ENCODE peak calls at places on chromosomes 3 and 15, in nine cellular contexts. T is GM12864, L is HFF-Myc, M is hepatocyte, J is HL-60, W is AG09309, Q is cardiac muscle cell, E is adrenal gland, K is PC-9. N is an unnamed sample.

GRCh38 chr15:98440917-98441316 is 207.4 kb upstream of the IGF1R start:
- DNase-seq in T (no peak), L (no peak), M (no peak), J (no peak), W (no peak), Q (no peak), E (no peak), K (peak), N (no peak)

GRCh38 chr3:149559525-149559924 is 85.0 kb downstream of the TM4SF4 start:
- DNase-seq in T (no peak), L (no peak), M (no peak), J (no peak), W (no peak), Q (no peak), E (no peak), K (no peak), N (no peak)

GRCh38 chr3:139117136-139117675 is 72.5 kb upstream of the PRR23C start:
- DNase-seq in T (no peak), L (no peak), M (no peak), J (no peak), W (peak), Q (no peak), E (no peak), K (no peak), N (peak)

GRCh38 chr15:74438696-74439316 is 5.0 kb upstream of the SEMA7A start:
- DNase-seq in T (peak), L (no peak), M (peak), J (peak), W (peak), Q (peak), E (peak), K (peak), N (peak)

GRCh38 chr15:59388670-59389069 is 16.0 kb upstream of the MYO1E start:
- DNase-seq in T (no peak), L (no peak), M (no peak), J (no peak), W (peak), Q (no peak), E (peak), K (no peak), N (peak)

GRCh38 chr15:37810381-37810780 is 124.1 kb upstream of the TMCO5A start:
- DNase-seq in T (no peak), L (no peak), M (no peak), J (no peak), W (no peak), Q (no peak), E (no peak), K (no peak), N (no peak)

GRCh38 chr15:48975713-48976419 is 12.1 kb upstream of the SHC4 start:
- DNase-seq in T (peak), L (no peak), M (peak), J (peak), W (no peak), Q (peak), E (peak), K (peak), N (peak)

GRCh38 chr3:57261929-57262328 is 30.6 kb downstream of the ASB14 start:
- DNase-seq in T (no peak), L (no peak), M (no peak), J (no peak), W (no peak), Q (no peak), E (no peak), K (no peak), N (no peak)

GRCh38 chr3:195908439-195909293 is at the start of gene TNK2:
- DNase-seq in T (no peak), L (no peak), M (peak), J (no peak), W (no peak), Q (peak), E (no peak), K (peak), N (peak)

GRCh38 chr15:57213783-57214366 is 162.4 kb upstream of the CGNL1 start:
- DNase-seq in T (no peak), L (peak), M (peak), J (peak), W (no peak), Q (peak), E (no peak), K (no peak), N (peak)

GRCh38 chr15:60840703-60841411 is 361.9 kb upstream of the ICE2 start:
- DNase-seq in T (no peak), L (no peak), M (no peak), J (no peak), W (no peak), Q (peak), E (no peak), K (no peak), N (no peak)

GRCh38 chr15:81752149-81752942 is 293.5 kb downstream of the MEX3B start:
- DNase-seq in T (no peak), L (peak), M (peak), J (peak), W (no peak), Q (peak), E (peak), K (no peak), N (peak)

GRCh38 chr3:21055015-21055414 is 696.0 kb downstream of the ZNF385D start:
- DNase-seq in T (no peak), L (peak), M (no peak), J (no peak), W (no peak), Q (no peak), E (no peak), K (no peak), N (peak)

GRCh38 chr15:32774022-32774421 is 56.2 kb downstream of the GREM1 start:
- DNase-seq in T (no peak), L (peak), M (no peak), J (no peak), W (peak), Q (no peak), E (no peak), K (peak), N (peak)

GRCh38 chr3:47476330-47476626 is 537 bp upstream of the SCAP start:
- DNase-seq in T (no peak), L (no peak), M (no peak), J (no peak), W (no peak), Q (no peak), E (no peak), K (no peak), N (no peak)

GRCh38 chr3:168213920-168214319 is 118.2 kb upstream of the GOLIM4 start:
- DNase-seq in T (no peak), L (no peak), M (no peak), J (no peak), W (no peak), Q (no peak), E (no peak), K (no peak), N (no peak)

GRCh38 chr15:31301687-31301990 is 25.0 kb upstream of the KLF13 start:
- DNase-seq in T (no peak), L (no peak), M (no peak), J (no peak), W (no peak), Q (no peak), E (no peak), K (no peak), N (no peak)

GRCh38 chr3:17518189-17519059 is 224.0 kb downstream of the TBC1D5 start:
- DNase-seq in T (no peak), L (no peak), M (no peak), J (no peak), W (no peak), Q (peak), E (no peak), K (no peak), N (no peak)

GRCh38 chr3:158912188-158912587 is 110.3 kb downstream of the MFSD1 start:
- DNase-seq in T (no peak), L (no peak), M (no peak), J (no peak), W (no peak), Q (no peak), E (no peak), K (no peak), N (no peak)

GRCh38 chr3:111069974-111070751 is 1.5 kb upstream of the NECTIN3 start:
- DNase-seq in T (no peak), L (no peak), M (peak), J (no peak), W (no peak), Q (peak), E (peak), K (no peak), N (no peak)

GRCh38 chr3:149969945-149970715 is 565 bp downstream of the PFN2 start:
- DNase-seq in T (peak), L (no peak), M (peak), J (peak), W (no peak), Q (peak), E (peak), K (peak), N (peak)

GRCh38 chr15:27046891-27047290 is 75.9 kb downstream of the GABRG3 start:
- DNase-seq in T (no peak), L (no peak), M (no peak), J (no peak), W (no peak), Q (no peak), E (no peak), K (no peak), N (no peak)

GRCh38 chr3:71325715-71326114 is 257.8 kb downstream of the FOXP1 start:
- DNase-seq in T (no peak), L (no peak), M (no peak), J (no peak), W (no peak), Q (no peak), E (no peak), K (no peak), N (no peak)

GRCh38 chr15:19956124-19956796 is 585.3 kb downstream of the GOLGA6L6 start:
- DNase-seq in T (no peak), L (no peak), M (no peak), J (no peak), W (no peak), Q (no peak), E (no peak), K (no peak), N (no peak)

GRCh38 chr3:49518441-49518840 is 35.8 kb upstream of the BSN start:
- DNase-seq in T (no peak), L (no peak), M (no peak), J (no peak), W (no peak), Q (no peak), E (no peak), K (no peak), N (no peak)

GRCh38 chr3:69326821-69327433 is 59.0 kb downstream of the FRMD4B start:
- DNase-seq in T (peak), L (no peak), M (no peak), J (peak), W (no peak), Q (no peak), E (no peak), K (no peak), N (no peak)

GRCh38 chr15:70159397-70160009 is 61.8 kb upstream of the TLE3 start:
- DNase-seq in T (no peak), L (no peak), M (no peak), J (peak), W (no peak), Q (no peak), E (no peak), K (no peak), N (no peak)

GRCh38 chr3:183884097-183884436 is 613 bp downstream of the PARL start:
- DNase-seq in T (no peak), L (no peak), M (no peak), J (no peak), W (no peak), Q (no peak), E (no peak), K (no peak), N (no peak)

GRCh38 chr15:60397772-60398445 is at the start of gene ANXA2:
- DNase-seq in T (no peak), L (no peak), M (peak), J (peak), W (no peak), Q (peak), E (peak), K (peak), N (peak)

GRCh38 chr3:28348286-28348636 is 260 bp upstream of the ZCWPW2 start:
- DNase-seq in T (no peak), L (no peak), M (no peak), J (no peak), W (peak), Q (no peak), E (no peak), K (no peak), N (peak)

GRCh38 chr15:83207622-83208356 is at the start of gene HDGFL3:
- DNase-seq in T (no peak), L (no peak), M (peak), J (peak), W (no peak), Q (peak), E (peak), K (peak), N (peak)

GRCh38 chr3:30289324-30289723 is 317.1 kb upstream of the TGFBR2 start:
- DNase-seq in T (no peak), L (no peak), M (peak), J (peak), W (no peak), Q (no peak), E (no peak), K (no peak), N (peak)

GRCh38 chr3:117268318-117268717 is 558.7 kb downstream of the TUSC7 start:
- DNase-seq in T (no peak), L (no peak), M (no peak), J (no peak), W (no peak), Q (no peak), E (no peak), K (no peak), N (no peak)

GRCh38 chr3:37997321-37997720 is 6.7 kb downstream of the VILL start:
- DNase-seq in T (no peak), L (no peak), M (no peak), J (no peak), W (no peak), Q (no peak), E (no peak), K (no peak), N (no peak)

GRCh38 chr15:47415539-47415971 is 301.8 kb upstream of the SEMA6D start:
- DNase-seq in T (no peak), L (no peak), M (no peak), J (no peak), W (no peak), Q (no peak), E (no peak), K (no peak), N (peak)

GRCh38 chr3:142976621-142977398 is 13.3 kb upstream of the PAQR9 start:
- DNase-seq in T (no peak), L (peak), M (peak), J (peak), W (peak), Q (no peak), E (peak), K (peak), N (peak)

GRCh38 chr3:14646589-14647413 is 4.8 kb upstream of the CCDC174 start:
- DNase-seq in T (no peak), L (no peak), M (peak), J (peak), W (no peak), Q (no peak), E (no peak), K (no peak), N (no peak)
- TF ChIP-seq CTCF in T (no peak), L (peak), M (no peak), J (no peak), W (peak), Q (peak), E (no peak), K (no peak), N (no peak)

GRCh38 chr3:52892625-52893311 is 4.6 kb downstream of the STIMATE start:
- DNase-seq in T (peak), L (no peak), M (no peak), J (peak), W (no peak), Q (no peak), E (no peak), K (no peak), N (peak)

GRCh38 chr3:52891615-52892081 is 5.7 kb downstream of the STIMATE start:
- DNase-seq in T (no peak), L (peak), M (peak), J (peak), W (peak), Q (no peak), E (no peak), K (no peak), N (peak)

GRCh38 chr3:52891164-52891563 is 6.2 kb downstream of the STIMATE start:
- DNase-seq in T (no peak), L (no peak), M (no peak), J (peak), W (no peak), Q (no peak), E (no peak), K (no peak), N (no peak)

GRCh38 chr3:52893723-52894122 is 3.6 kb downstream of the STIMATE start:
- DNase-seq in T (no peak), L (no peak), M (no peak), J (peak), W (no peak), Q (no peak), E (no peak), K (no peak), N (peak)

GRCh38 chr3:52892290-52892624 is 5.1 kb downstream of the STIMATE start:
- DNase-seq in T (no peak), L (no peak), M (no peak), J (no peak), W (no peak), Q (no peak), E (no peak), K (no peak), N (peak)
- H3K4me3 ChIP-seq in T (peak), L (peak), M (no peak), J (no peak), W (no peak), Q (no peak), E (no peak), K (no peak), N (peak)

DNA sequence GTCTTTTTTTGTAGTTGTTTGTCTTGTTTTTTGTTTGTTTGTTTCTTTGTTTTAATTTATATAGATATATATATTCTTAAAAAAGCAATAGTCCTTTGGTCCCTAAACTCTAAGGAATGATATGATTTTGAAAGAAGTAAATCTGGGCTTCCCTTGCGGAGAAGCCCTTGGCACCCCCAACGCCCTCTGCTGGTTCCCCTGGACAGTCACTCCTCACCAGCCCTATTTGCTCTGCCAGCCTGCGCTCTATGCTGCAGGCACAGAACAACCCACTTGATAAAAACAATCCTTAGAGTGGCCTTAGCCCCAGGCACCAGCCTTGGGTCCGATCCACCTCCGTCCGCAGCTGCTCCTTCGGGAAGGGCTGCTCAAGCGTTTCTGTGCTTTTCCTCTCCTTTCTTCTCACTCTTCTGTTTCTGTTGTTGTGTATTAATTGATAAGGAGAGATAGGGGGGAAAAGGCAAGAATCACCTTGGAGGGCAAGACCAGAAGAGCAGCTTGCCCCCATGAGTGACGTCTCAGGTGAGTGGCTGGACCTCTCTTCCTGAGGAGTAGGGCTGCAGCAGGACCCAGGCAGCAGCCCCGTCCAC is 13.7 kb upstream of the PARP6 start:
- DNase-seq in T (no peak), L (no peak), M (peak), J (peak), W (no peak), Q (peak), E (peak), K (peak), N (no peak)
- TF ChIP-seq CTCF in T (peak), L (peak), M (peak), J (peak), W (peak), Q (peak), E (peak), K (peak), N (peak)

GRCh38 chr3:64717411-64717810 is 29.6 kb upstream of the ADAMTS9 start:
- DNase-seq in T (no peak), L (no peak), M (no peak), J (no peak), W (no peak), Q (no peak), E (no peak), K (no peak), N (no peak)
- H3K4me3 ChIP-seq in T (no peak), L (no peak), M (no peak), J (no peak), W (no peak), Q (no peak), E (no peak), K (no peak), N (no peak)

GRCh38 chr15:89333011-89333860 is 1.4 kb downstream of the POLG start:
- DNase-seq in T (no peak), L (no peak), M (no peak), J (no peak), W (no peak), Q (no peak), E (no peak), K (no peak), N (no peak)

GRCh38 chr15:89330881-89331595 is 3.6 kb downstream of the POLG start:
- DNase-seq in T (no peak), L (no peak), M (no peak), J (no peak), W (no peak), Q (no peak), E (no peak), K (no peak), N (no peak)

GRCh38 chr15:89333959-89334509 is 590 bp downstream of the POLG start:
- DNase-seq in T (no peak), L (no peak), M (no peak), J (peak), W (no peak), Q (no peak), E (peak), K (no peak), N (no peak)

GRCh38 chr15:89334510-89335288 is at the start of gene POLG:
- DNase-seq in T (peak), L (peak), M (peak), J (peak), W (peak), Q (peak), E (peak), K (peak), N (peak)

DNA sequence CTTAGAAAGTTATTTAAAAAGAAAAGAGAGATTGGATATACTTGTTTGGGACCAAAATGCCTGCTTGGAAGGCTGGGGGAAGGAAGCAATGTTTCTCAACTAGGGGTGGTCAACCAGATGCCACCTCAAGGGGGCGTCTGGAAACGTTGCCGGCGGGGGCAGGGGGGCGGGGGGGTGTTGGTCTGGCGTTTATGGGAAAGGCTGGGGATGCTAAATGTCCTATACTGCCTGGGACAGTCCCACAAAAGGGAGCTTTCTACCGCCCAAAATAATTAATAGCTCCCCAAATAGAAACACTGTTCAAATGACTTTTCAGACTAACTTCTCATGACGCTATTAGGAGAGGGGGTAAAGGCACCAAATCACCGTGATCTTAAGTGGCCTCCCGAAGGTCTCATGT is 2.2 kb downstream of the POLG start:
- DNase-seq in T (no peak), L (no peak), M (no peak), J (peak), W (no peak), Q (peak), E (no peak), K (no peak), N (peak)
- TF ChIP-seq CTCF in T (peak), L (peak), M (peak), J (no peak), W (peak), Q (peak), E (no peak), K (peak), N (peak)

DNA sequence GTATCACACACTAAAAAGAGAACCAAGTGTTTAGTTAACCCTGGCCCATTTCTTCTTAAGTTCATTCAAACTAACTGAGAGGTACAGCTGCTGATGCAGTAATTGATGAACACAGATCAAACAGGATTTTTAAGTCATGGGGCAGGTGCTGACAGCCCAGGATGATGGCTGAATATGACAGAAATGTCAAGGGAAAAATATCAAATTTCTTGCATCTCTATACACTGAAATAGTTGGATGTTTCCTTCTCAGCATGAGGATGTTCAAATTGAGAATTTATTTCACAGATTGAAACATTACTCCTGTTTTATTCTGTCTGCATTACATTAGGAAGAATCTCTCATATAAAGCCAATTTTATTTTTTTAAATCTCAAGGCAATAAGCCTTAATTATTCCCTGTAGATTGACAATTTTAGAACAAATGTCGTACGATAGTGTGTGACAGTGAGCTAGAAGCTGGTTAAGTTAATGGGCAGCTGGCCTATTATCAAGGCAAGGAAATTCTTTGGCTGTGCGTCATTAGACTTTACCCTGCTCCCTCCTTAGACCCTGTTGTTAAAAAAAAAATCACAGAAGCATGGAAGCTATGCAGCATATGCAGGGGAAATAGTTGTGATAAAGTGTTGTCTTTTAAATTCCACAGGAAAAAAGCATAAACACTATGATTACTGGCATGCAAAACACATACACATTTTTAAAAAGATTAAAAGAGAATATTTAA is 183.8 kb upstream of the KCNMB2 start:
- DNase-seq in T (no peak), L (peak), M (peak), J (no peak), W (peak), Q (peak), E (no peak), K (peak), N (peak)
- H3K4me3 ChIP-seq in T (no peak), L (no peak), M (no peak), J (no peak), W (no peak), Q (no peak), E (no peak), K (no peak), N (no peak)

GRCh38 chr3:119681279-119681678 is 4.1 kb upstream of the COX17 start:
- DNase-seq in T (no peak), L (no peak), M (peak), J (peak), W (no peak), Q (peak), E (no peak), K (no peak), N (peak)
- TF ChIP-seq CTCF in T (peak), L (peak), M (peak), J (peak), W (peak), Q (peak), E (no peak), K (peak), N (peak)